ENCODE peak calls at places on chromosome 19, in six cellular contexts. O is fibroblast of lung, U is GM06990, P is neural progenitor cell, W is heart right ventricle, F is IMR-90. L is an unnamed sample.

GRCh38 chr19:21260164-21260847 is 68.9 kb downstream of the ZNF708 start:
- DNase-seq in O (no peak), U (no peak), P (no peak), W (no peak), F (no peak), L (no peak)

GRCh38 chr19:8477889-8478288 is 24.6 kb downstream of the PRAM1 start:
- DNase-seq in O (no peak), U (no peak), P (no peak), W (no peak), F (no peak), L (no peak)

GRCh38 chr19:19381007-19381926 is 24.2 kb upstream of the GATAD2A start:
- DNase-seq in O (no peak), U (peak; percentile 63), P (no peak), W (no peak), F (no peak), L (no peak)

GRCh38 chr19:6753178-6754031 is 13.8 kb downstream of the SH2D3A start:
- DNase-seq in O (peak; percentile 59), U (peak; percentile 91), P (peak; percentile 97), W (peak; percentile 68), F (peak; percentile 15), L (peak; percentile 63)

GRCh38 chr19:40348961-40349507 is 539 bp downstream of the PLD3 start:
- DNase-seq in O (peak; percentile 60), U (no peak), P (peak; percentile 39), W (peak; percentile 18), F (peak; percentile 52), L (no peak)

GRCh38 chr19:5672708-5673459 is 7.4 kb downstream of the MICOS13 start:
- DNase-seq in O (no peak), U (no peak), P (no peak), W (no peak), F (no peak), L (no peak)

GRCh38 chr19:35828694-35829301 is 16.2 kb upstream of the PRODH2 start:
- DNase-seq in O (peak; percentile 55), U (no peak), P (peak; percentile 95), W (peak; percentile 65), F (peak; percentile 67), L (peak; percentile 80)

GRCh38 chr19:54188224-54188871 is 1.0 kb downstream of the MBOAT7 start:
- DNase-seq in O (peak; percentile 84), U (no peak), P (peak; percentile 53), W (no peak), F (peak; percentile 61), L (no peak)

GRCh38 chr19:42132851-42133528 is 744 bp upstream of the POU2F2 start:
- DNase-seq in O (no peak), U (peak; percentile 89), P (peak; percentile 87), W (peak; percentile 32), F (no peak), L (peak; percentile 76)

GRCh38 chr19:5210556-5210955 is 130.1 kb downstream of the PTPRS start:
- DNase-seq in O (no peak), U (no peak), P (no peak), W (no peak), F (no peak), L (no peak)

GRCh38 chr19:33377586-33378475 is 4.3 kb downstream of the CEBPG start:
- DNase-seq in O (peak; percentile 15), U (no peak), P (peak; percentile 63), W (no peak), F (no peak), L (no peak)

DNA sequence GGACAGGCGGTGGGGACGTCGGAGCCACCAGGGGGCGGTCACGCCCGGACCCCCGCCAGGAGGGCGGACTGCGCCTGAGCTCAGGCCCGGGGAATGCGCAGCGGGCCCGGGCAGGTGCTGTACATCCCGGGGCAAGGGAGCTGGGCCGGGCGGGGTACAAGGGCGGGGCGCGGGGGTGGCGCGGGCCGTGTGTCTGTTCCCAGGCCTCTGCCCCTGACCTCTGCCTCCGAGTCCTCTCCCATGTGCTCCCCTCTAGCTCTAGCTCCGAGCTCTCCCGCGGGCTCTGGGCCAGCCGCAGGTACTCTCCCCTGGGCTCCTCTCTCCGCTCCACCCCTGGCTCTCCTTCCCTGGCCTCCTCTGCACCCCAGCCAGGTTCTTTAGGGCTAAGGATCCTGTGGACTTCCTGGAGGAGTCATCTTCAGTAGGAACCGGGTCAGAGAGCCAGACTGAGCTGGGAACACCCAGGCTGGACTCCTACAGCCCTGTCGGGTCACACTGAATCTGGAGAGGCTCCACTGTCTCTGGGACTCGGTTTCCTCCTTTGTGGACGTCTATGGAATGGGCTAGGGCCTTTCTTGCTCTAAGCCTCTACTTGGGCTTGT is 2.3 kb downstream of the PPP1R13L start:
- DNase-seq in O (peak; percentile 26), U (peak; percentile 71), P (peak; percentile 81), W (no peak), F (no peak), L (peak; percentile 59)
- TF ChIP-seq CTCF in O (peak; percentile 28), U (no peak), P (peak; percentile 74), W (no peak), F (peak; percentile 33), L (peak; percentile 78)

GRCh38 chr19:12802267-12803106 is 618 bp downstream of the THSD8 start:
- DNase-seq in O (no peak), U (no peak), P (no peak), W (no peak), F (no peak), L (no peak)

GRCh38 chr19:12800873-12801465 is 631 bp downstream of the PRDX2 start:
- DNase-seq in O (no peak), U (no peak), P (peak; percentile 70), W (no peak), F (no peak), L (no peak)

GRCh38 chr19:12804051-12804450 is 2.2 kb downstream of the THSD8 start:
- DNase-seq in O (no peak), U (no peak), P (no peak), W (no peak), F (no peak), L (no peak)

GRCh38 chr19:12801466-12802266 is at the start of the genes PRDX2 and THSD8:
- DNase-seq in O (peak; percentile 71), U (peak; percentile 92), P (peak; percentile 93), W (peak; percentile 76), F (peak; percentile 65), L (peak; percentile 77)

DNA sequence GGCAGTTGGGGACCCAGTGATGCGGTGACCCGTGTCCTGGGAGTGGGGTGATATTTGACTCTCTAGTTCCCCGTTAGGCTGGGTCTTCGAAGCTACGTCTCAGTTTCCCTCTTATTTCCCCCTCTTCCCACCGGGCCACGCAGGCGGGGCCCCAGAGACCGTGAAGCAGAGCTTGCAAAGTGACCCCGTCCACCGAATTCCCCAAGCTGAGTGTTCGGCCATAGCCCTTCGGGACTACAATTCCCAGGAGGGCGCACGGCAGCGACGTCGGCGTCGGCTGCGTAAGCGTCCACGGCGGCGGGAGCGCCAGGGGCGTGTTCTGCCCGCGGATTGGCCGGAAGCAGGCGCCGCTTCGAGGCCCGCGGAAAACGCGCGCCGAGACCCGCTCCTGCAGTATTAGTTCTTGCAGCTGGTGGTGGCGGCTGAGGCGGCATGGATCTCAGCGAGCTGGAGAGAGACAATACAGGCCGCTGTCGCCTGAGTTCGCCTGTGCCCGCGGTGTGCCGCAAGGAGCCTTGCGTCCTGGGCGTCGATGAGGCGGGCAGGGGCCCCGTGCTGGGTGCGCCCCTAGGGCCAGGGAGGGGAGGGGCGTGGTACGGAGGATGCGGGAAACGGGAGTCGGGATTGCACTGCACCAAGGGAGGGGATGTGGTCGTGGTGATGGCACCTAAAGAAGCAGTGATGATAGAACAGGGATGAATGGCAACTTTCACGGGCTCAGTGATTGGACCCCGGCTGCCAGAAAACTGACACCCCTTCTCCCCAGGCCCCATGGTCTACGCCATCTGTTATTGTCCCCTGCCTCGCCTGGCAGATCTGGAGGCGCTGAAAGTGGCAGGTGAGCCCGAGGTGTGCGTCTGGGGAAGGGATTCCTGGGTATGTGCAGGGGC is at the start of gene RNASEH2A:
- DNase-seq in O (peak; percentile 89), U (peak; percentile 95), P (peak; percentile 97), W (peak; percentile 89), F (peak; percentile 86), L (peak; percentile 86)
- TF ChIP-seq CTCF in O (no peak), U (peak; percentile 1), P (peak; percentile 7), W (no peak), F (no peak), L (no peak)

GRCh38 chr19:57887195-57887941 is 1.5 kb downstream of the ZNF814 start:
- DNase-seq in O (peak; percentile 55), U (no peak), P (peak; percentile 71), W (no peak), F (no peak), L (no peak)
- TF ChIP-seq CTCF in O (no peak), U (no peak), P (peak; percentile 16), W (no peak), F (no peak), L (no peak)

DNA sequence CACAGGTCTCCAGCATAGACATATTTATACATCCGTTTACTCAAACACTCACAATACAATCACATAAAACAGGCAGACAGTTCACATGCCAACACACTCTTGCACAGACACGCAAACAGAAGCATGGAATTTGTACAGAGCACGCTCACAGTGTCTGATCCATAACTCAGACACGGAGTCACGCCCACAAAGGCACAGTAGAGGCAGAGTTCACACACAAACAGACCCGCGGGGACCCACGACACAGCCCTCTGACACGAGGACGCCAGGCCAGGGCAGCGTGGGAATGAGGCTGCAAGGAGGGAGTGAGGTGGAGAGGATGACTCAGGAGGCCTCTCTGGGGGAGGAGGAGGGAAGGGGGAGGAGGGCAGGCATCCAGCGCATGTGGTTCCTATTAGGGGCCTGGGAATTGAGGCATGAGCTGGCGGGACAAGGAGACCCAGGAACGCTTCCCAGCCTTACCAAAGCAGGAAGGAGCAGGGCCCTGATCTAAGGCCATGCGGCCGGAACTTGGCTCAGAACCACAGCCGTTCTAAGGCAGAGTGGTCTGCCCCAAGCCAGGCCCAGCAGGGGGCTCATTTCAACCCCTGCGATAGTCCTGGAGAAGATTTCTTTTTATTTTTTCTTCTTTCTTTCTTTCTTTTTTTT is 9.1 kb upstream of the OLFM2 start:
- DNase-seq in O (peak; percentile 99), U (no peak), P (peak; percentile 31), W (peak; percentile 89), F (peak; percentile 100), L (no peak)
- TF ChIP-seq CTCF in O (peak; percentile 20), U (no peak), P (no peak), W (no peak), F (peak; percentile 46), L (no peak)

DNA sequence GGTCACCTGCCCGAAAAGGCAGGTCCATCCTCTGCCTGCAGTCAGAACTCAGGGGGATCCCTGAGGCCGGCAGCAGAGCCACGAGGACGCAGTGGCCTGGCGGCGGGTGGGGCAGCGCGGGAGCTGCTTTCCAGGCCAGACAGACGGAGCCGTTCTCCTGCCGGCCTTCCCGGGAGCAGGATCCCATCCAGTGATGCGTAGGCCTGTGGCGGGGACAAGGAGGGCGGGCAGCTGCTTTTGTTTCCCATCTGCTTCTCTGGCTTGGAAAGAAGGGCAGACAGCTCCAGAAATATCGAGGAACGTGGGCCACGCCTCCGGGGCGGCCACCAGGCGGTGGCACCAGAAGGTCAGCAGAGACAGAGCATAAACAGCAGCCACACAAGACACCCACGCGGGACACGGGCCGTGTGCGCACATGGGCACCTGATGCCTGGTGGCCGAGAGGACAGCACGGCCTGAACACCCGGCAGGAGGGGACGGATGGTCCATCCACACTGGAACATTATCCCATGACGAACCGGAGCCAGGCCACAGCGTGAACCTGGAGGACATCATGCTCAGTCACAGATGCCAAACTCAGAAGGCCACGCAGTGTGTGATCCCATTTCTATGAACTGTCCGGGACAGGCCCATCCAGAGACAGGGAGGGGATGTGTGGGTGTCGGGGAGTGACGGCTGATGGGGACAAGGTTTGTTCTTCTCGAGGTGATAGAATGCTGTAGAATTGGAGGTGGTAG is 13.9 kb upstream of the MKNK2 start:
- DNase-seq in O (no peak), U (peak; percentile 24), P (no peak), W (no peak), F (no peak), L (no peak)
- TF ChIP-seq CTCF in O (no peak), U (no peak), P (no peak), W (no peak), F (no peak), L (no peak)

L was measured in neural crest cell.